ENCODE peak calls at places on chromosomes 2 and 18, in eight cellular contexts. B, N, V, F, K, G, H and J are unnamed samples.

GRCh38 chr2:176488446-176488845 is 219.2 kb downstream of the MTX2 start:
- DNase-seq in B (no peak), N (no peak), V (no peak), F (no peak), K (no peak), G (no peak), H (peak; percentile 49), J (no peak)

GRCh38 chr2:47373747-47374146 is 29.2 kb upstream of the MSH2 start:
- DNase-seq in B (no peak), N (no peak), V (no peak), F (peak; percentile 16), K (no peak), G (no peak), H (no peak), J (no peak)

GRCh38 chr2:12417811-12418210 is 298.9 kb upstream of the TRIB2 start:
- DNase-seq in B (no peak), N (no peak), V (no peak), F (no peak), K (no peak), G (peak; percentile 47), H (no peak), J (no peak)

GRCh38 chr2:201642579-201643215 is 606 bp downstream of the TMEM237 start:
- DNase-seq in B (peak; percentile 97), N (peak; percentile 80), V (peak; percentile 13), F (peak; percentile 89), K (peak; percentile 84), G (peak; percentile 76), H (no peak), J (peak; percentile 90)

GRCh38 chr2:169069818-169070217 is 455 bp downstream of the DHRS9 start:
- DNase-seq in B (no peak), N (no peak), V (no peak), F (no peak), K (no peak), G (no peak), H (no peak), J (no peak)

GRCh38 chr2:188293601-188294482 is 2.2 kb downstream of the GULP1 start:
- DNase-seq in B (no peak), N (no peak), V (peak; percentile 96), F (peak; percentile 28), K (no peak), G (peak; percentile 83), H (no peak), J (no peak)

GRCh38 chr2:88180594-88181240 is 10.6 kb downstream of the THNSL2 start:
- DNase-seq in B (no peak), N (no peak), V (peak; percentile 56), F (no peak), K (no peak), G (no peak), H (peak; percentile 73), J (no peak)

GRCh38 chr2:136255648-136256461 is 137.9 kb upstream of the CXCR4 start:
- DNase-seq in B (no peak), N (no peak), V (no peak), F (no peak), K (peak; percentile 33), G (no peak), H (no peak), J (no peak)

GRCh38 chr2:127874378-127875271 is 11.1 kb downstream of the AMMECR1L start:
- DNase-seq in B (no peak), N (no peak), V (no peak), F (no peak), K (no peak), G (no peak), H (no peak), J (no peak)

GRCh38 chr18:30386624-30387023 is 655.9 kb downstream of the DSC3 start:
- DNase-seq in B (no peak), N (no peak), V (no peak), F (peak; percentile 41), K (no peak), G (no peak), H (no peak), J (no peak)

GRCh38 chr2:233404227-233404626 is 49.9 kb downstream of the DGKD start:
- DNase-seq in B (no peak), N (peak; percentile 57), V (no peak), F (peak; percentile 48), K (peak; percentile 74), G (peak; percentile 56), H (no peak), J (peak; percentile 65)

DNA sequence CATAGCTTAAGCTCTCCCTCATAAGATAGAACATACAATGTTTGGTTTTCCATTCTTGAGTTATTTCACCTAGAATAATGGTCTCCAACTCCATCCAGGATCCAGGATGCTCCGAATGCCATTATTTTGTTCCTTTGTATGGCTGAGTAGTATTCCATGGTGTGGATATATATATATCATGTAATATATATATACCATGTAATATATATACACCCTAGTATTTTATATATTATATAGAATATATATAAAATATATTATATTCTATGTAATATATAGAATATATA is 17.8 kb downstream of the FBXO48 start:
- DNase-seq in B (no peak), N (no peak), V (no peak), F (no peak), K (no peak), G (no peak), H (no peak), J (no peak)
- TF ChIP-seq CTCF in B (no peak), N (no peak), V (no peak), F (no peak), K (no peak), G (no peak), H (no peak), J (no peak)

DNA sequence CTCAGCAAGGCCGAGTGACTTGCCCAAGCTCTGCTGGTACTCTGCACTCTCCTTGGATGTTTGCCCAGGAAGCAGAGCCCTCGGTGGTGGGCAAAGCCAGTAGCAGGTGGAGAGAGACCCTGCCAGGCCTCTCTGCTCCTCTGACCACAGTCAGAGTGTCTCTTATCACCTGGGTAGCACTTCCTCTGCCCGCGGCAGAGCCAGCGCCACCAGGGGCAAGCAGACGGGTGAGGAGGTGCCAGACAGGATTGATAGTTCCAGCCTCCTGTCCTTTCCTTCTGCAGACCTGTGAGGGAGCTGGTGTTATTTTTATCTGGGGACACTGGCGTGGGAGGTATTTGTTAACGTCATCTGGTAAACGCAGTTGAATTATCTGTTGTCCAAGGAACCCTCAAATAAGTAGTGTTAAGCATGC is 152.9 kb downstream of the SMAD7 start:
- DNase-seq in B (peak; percentile 68), N (no peak), V (no peak), F (no peak), K (no peak), G (no peak), H (no peak), J (no peak)
- TF ChIP-seq CTCF in B (no peak), N (no peak), V (no peak), F (no peak), K (no peak), G (no peak), H (no peak), J (no peak)

GRCh38 chr2:32802877-32803276 is 143.9 kb upstream of the LTBP1 start:
- DNase-seq in B (no peak), N (no peak), V (no peak), F (no peak), K (no peak), G (no peak), H (no peak), J (no peak)
- TF ChIP-seq CTCF in B (no peak), N (no peak), V (no peak), F (no peak), K (no peak), G (no peak), H (no peak), J (no peak)

GRCh38 chr2:226934546-226935243 is 98.8 kb downstream of the RHBDD1 start:
- DNase-seq in B (no peak), N (no peak), V (no peak), F (no peak), K (no peak), G (peak; percentile 17), H (no peak), J (no peak)

GRCh38 chr2:226932443-226932842 is 96.6 kb downstream of the RHBDD1 start:
- DNase-seq in B (no peak), N (peak; percentile 17), V (no peak), F (no peak), K (no peak), G (peak; percentile 8), H (no peak), J (no peak)
- TF ChIP-seq CTCF in B (no peak), N (peak; percentile 39), V (no peak), F (no peak), K (no peak), G (no peak), H (no peak), J (no peak)

DNA sequence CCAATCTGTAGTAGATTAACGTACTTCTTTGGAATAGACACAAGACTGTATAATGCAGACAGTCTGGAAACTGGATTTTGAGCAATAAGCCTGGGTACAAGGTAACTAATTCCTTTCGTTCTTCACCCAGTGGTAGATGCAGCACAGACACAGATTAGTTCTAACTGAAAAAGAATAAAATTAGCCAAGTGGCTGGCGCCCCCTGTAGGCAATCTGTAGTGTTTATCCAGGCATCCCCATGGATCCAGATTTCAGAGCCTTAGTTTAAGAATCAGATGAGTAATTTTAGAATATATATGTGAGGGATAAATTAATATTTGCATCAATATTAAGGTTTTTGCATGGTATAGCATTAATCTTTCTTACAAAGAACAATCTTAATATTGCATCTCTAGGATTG is 563.9 kb downstream of the DCC start:
- DNase-seq in B (no peak), N (peak; percentile 39), V (no peak), F (peak; percentile 58), K (peak; percentile 30), G (peak; percentile 2), H (no peak), J (no peak)
- TF ChIP-seq CTCF in B (peak; percentile 37), N (peak; percentile 53), V (peak; percentile 46), F (peak; percentile 89), K (peak; percentile 44), G (peak; percentile 36), H (no peak), J (peak; percentile 26)

GRCh38 chr18:5238371-5238758 is 41.3 kb upstream of the AKAIN1 start:
- DNase-seq in B (no peak), N (peak; percentile 22), V (no peak), F (peak; percentile 59), K (peak; percentile 49), G (no peak), H (no peak), J (peak; percentile 54)

GRCh38 chr18:5237083-5237722 is 40.1 kb upstream of the AKAIN1 start:
- DNase-seq in B (no peak), N (peak; percentile 21), V (peak; percentile 28), F (peak; percentile 3), K (peak; percentile 29), G (peak; percentile 28), H (no peak), J (no peak)

GRCh38 chr18:5239447-5239846 is 42.4 kb upstream of the AKAIN1 start:
- DNase-seq in B (no peak), N (no peak), V (no peak), F (no peak), K (no peak), G (no peak), H (no peak), J (no peak)

GRCh38 chr18:5237723-5238370 is 40.8 kb upstream of the AKAIN1 start:
- DNase-seq in B (peak; percentile 95), N (peak; percentile 84), V (peak; percentile 62), F (peak; percentile 85), K (peak; percentile 95), G (peak; percentile 91), H (peak; percentile 53), J (peak; percentile 88)
- TF ChIP-seq CTCF in B (peak; percentile 37), N (no peak), V (no peak), F (no peak), K (no peak), G (peak; percentile 54), H (peak; percentile 44), J (no peak)

GRCh38 chr18:41197967-41198366 is 757.1 kb upstream of the PIK3C3 start:
- DNase-seq in B (no peak), N (no peak), V (no peak), F (no peak), K (no peak), G (no peak), H (no peak), J (no peak)
- TF ChIP-seq CTCF in B (no peak), N (no peak), V (no peak), F (no peak), K (no peak), G (no peak), H (no peak), J (no peak)